ENCODE peak calls at places on chromosomes 5 and 9, in four cellular contexts. Y is naive thymus-derived CD4-positive, alpha-beta T cell; I is DMS53; F is neural crest cell. C is an unnamed sample.

GRCh38 chr5:139552893-139553575 is 8.1 kb upstream of the UBE2D2 start:
- DNase-seq in Y (no peak), I (no peak), F (no peak), C (no peak)

GRCh38 chr5:7728076-7728475 is 122.9 kb downstream of the CFAP90 start:
- DNase-seq in Y (no peak), I (no peak), F (no peak), C (no peak)

GRCh38 chr9:129617167-129617566 is 3.7 kb downstream of the C9orf50 start:
- DNase-seq in Y (no peak), I (peak), F (no peak), C (peak)

GRCh38 chr9:36407122-36407723 is 7.2 kb upstream of the RNF38 start:
- DNase-seq in Y (peak), I (peak), F (peak), C (peak)

GRCh38 chr9:116460026-116460425 is 227.1 kb upstream of the TRIM32 start:
- DNase-seq in Y (no peak), I (no peak), F (no peak), C (no peak)

GRCh38 chr9:126499005-126499910 is 114.5 kb upstream of the LMX1B start:
- DNase-seq in Y (peak), I (peak), F (peak), C (peak)

GRCh38 chr9:113985968-113986585 is 92.0 kb downstream of the AMBP start:
- DNase-seq in Y (no peak), I (peak), F (no peak), C (peak)

GRCh38 chr5:59321631-59322030 is 571.9 kb downstream of the PDE4D start:
- DNase-seq in Y (no peak), I (no peak), F (no peak), C (no peak)

GRCh38 chr5:53416144-53416730 is 64.2 kb upstream of the FST start:
- DNase-seq in Y (no peak), I (peak), F (no peak), C (peak)

GRCh38 chr5:133245191-133246052 is 193.6 kb downstream of the HSPA4 start:
- DNase-seq in Y (no peak), I (peak), F (no peak), C (peak)

GRCh38 chr5:62587737-62588136 is 9.1 kb downstream of the LRRC70 start:
- DNase-seq in Y (no peak), I (no peak), F (no peak), C (peak)

GRCh38 chr5:176693477-176693851 is 46.2 kb downstream of the TSPAN17 start:
- DNase-seq in Y (no peak), I (peak), F (no peak), C (no peak)

GRCh38 chr5:32309766-32310165 is 3.0 kb downstream of the MTMR12 start:
- DNase-seq in Y (no peak), I (no peak), F (no peak), C (no peak)

GRCh38 chr9:33446507-33447403 is 638 bp downstream of the AQP3 start:
- DNase-seq in Y (peak), I (peak), F (no peak), C (peak)

GRCh38 chr5:136811551-136811950 is 446.2 kb upstream of the TRPC7 start:
- DNase-seq in Y (no peak), I (peak), F (no peak), C (peak)

GRCh38 chr9:80885894-80886293 is 803.5 kb downstream of the TLE1 start:
- DNase-seq in Y (no peak), I (peak), F (no peak), C (no peak)

GRCh38 chr5:107576736-107577440 is 93.8 kb downstream of the EFNA5 start:
- DNase-seq in Y (no peak), I (no peak), F (no peak), C (no peak)